ENCODE peak calls at places on chromosome 20, in six cellular contexts. I, U, E, P, R and C are unnamed samples.

GRCh38 chr20:64156136-64156885 is 7.9 kb upstream of the MYT1 start:
- DNase-seq in I (peak), P (no peak), E (no peak), U (no peak), R (no peak), C (no peak)

GRCh38 chr20:63808145-63808724 is 22.8 kb downstream of the ZBTB46 start:
- DNase-seq in U (no peak), P (no peak), R (no peak), E (no peak), I (no peak), C (no peak)

GRCh38 chr20:64246616-64247311 is 8.8 kb upstream of the PCMTD2 start:
- DNase-seq in I (peak), P (no peak), R (no peak), U (no peak), E (no peak), C (no peak)

GRCh38 chr20:32332614-32333013 is 25.5 kb upstream of the ASXL1 start:
- DNase-seq in R (no peak), P (peak), E (peak), U (peak), I (no peak), C (no peak)

GRCh38 chr20:21004386-21005076 is 101.6 kb downstream of the LINC00237 start:
- DNase-seq in E (no peak), I (no peak), R (no peak), P (peak), U (no peak), C (no peak)

GRCh38 chr20:52212943-52213342 is 21.4 kb upstream of the ZFP64 start:
- DNase-seq in I (no peak), E (no peak), P (no peak), U (no peak), R (no peak), C (no peak)

GRCh38 chr20:32582659-32583580 is 2.2 kb downstream of the NOL4L start:
- DNase-seq in U (no peak), E (no peak), I (no peak), P (no peak), R (peak), C (no peak)

GRCh38 chr20:29878281-29878741 is 1379.2 kb upstream of the DEFB115 start:
- DNase-seq in E (peak), I (peak), U (peak), R (no peak), P (no peak), C (no peak)

GRCh38 chr20:8244637-8245036 is 112.6 kb downstream of the PLCB1 start:
- DNase-seq in U (peak), E (peak), P (no peak), R (no peak), I (no peak), C (no peak)

GRCh38 chr20:16621435-16622141 is 48.3 kb upstream of the KIF16B start:
- DNase-seq in I (no peak), P (no peak), U (no peak), E (no peak), R (no peak), C (no peak)

GRCh38 chr20:9594284-9594875 is 80.0 kb downstream of the LAMP5 start:
- DNase-seq in R (no peak), E (no peak), I (no peak), P (peak), U (no peak), C (no peak)

GRCh38 chr20:6819599-6819998 is 52.1 kb downstream of the BMP2 start:
- DNase-seq in R (no peak), U (peak), P (no peak), E (peak), I (no peak), C (no peak)